ENCODE peak calls at places on chromosomes 16 and 17, in five cellular contexts. N, Y, W, A and O are unnamed samples.

GRCh38 chr16:86087561-86088230 is 188.7 kb downstream of the IRF8 start:
- DNase-seq in N (no peak), A (no peak), W (peak), Y (no peak), O (no peak)

GRCh38 chr17:13541032-13541480 is 60.7 kb downstream of the HS3ST3A1 start:
- DNase-seq in W (no peak), A (peak), N (peak), Y (no peak), O (no peak)

GRCh38 chr16:79519448-79519847 is 81.1 kb downstream of the MAF start:
- DNase-seq in N (no peak), A (no peak), W (no peak), Y (no peak), O (no peak)

GRCh38 chr17:18105595-18105994 is 3.0 kb upstream of the MYO15A start:
- DNase-seq in A (no peak), W (no peak), N (no peak), Y (no peak), O (no peak)

GRCh38 chr17:61467416-61468262 is 15.4 kb downstream of the TBX4 start:
- DNase-seq in A (peak), Y (peak), N (no peak), W (no peak), O (peak)

GRCh38 chr16:19701091-19701490 is 16.9 kb downstream of the KNOP1 start:
- DNase-seq in Y (no peak), W (no peak), N (no peak), A (no peak), O (no peak)

GRCh38 chr16:28101533-28101890 is 38.0 kb upstream of the GSG1L start:
- DNase-seq in N (no peak), Y (no peak), W (no peak), A (no peak), O (no peak)

GRCh38 chr17:48236681-48237134 is 129.1 kb downstream of the SNX11 start:
- DNase-seq in A (peak), N (no peak), Y (no peak), W (no peak), O (peak)

GRCh38 chr17:31907342-31907975 is 6.0 kb upstream of the UTP6 start:
- DNase-seq in N (no peak), W (no peak), Y (no peak), A (peak), O (peak)

GRCh38 chr16:1800703-1801102 is 7.2 kb upstream of the IGFALS start:
- DNase-seq in Y (no peak), N (no peak), A (no peak), W (no peak), O (no peak)

GRCh38 chr17:48153711-48154642 is 46.4 kb downstream of the SNX11 start:
- DNase-seq in A (peak), W (no peak), N (no peak), Y (peak), O (peak)

GRCh38 chr17:76353599-76354316 is at the start of gene PRPSAP1:
- DNase-seq in A (peak), Y (peak), W (peak), N (no peak), O (peak)

GRCh38 chr16:66687906-66688625 is 8.5 kb downstream of the CMTM4 start:
- DNase-seq in A (no peak), W (no peak), Y (no peak), N (no peak), O (no peak)

GRCh38 chr16:610513-611381 is 20.0 kb upstream of the WFIKKN1 start:
- DNase-seq in A (no peak), N (no peak), W (no peak), Y (peak), O (peak)

GRCh38 chr17:72984925-72985322 is 107.6 kb downstream of the SLC39A11 start:
- DNase-seq in A (no peak), N (no peak), W (no peak), Y (no peak), O (peak)

GRCh38 chr16:17555176-17555575 is 84.4 kb upstream of the XYLT1 start:
- DNase-seq in Y (no peak), A (peak), N (peak), W (no peak), O (no peak)

GRCh38 chr17:70426752-70427151 is 257.4 kb downstream of the KCNJ2 start:
- DNase-seq in W (no peak), Y (no peak), A (no peak), N (no peak), O (no peak)

GRCh38 chr16:30660424-30661251 is 2.4 kb downstream of the FBRS start:
- DNase-seq in Y (no peak), N (no peak), A (no peak), W (no peak), O (peak)

GRCh38 chr16:88007321-88007731 is 56.1 kb downstream of the BANP start:
- DNase-seq in N (no peak), W (no peak), Y (no peak), A (no peak), O (no peak)

GRCh38 chr17:61645898-61646297 is 54.9 kb upstream of the NACA2 start:
- DNase-seq in N (no peak), A (no peak), Y (no peak), W (no peak), O (no peak)

GRCh38 chr17:62628845-62629555 is 1.5 kb downstream of the MRC2 start:
- DNase-seq in W (no peak), N (no peak), A (peak), Y (peak), O (no peak)

GRCh38 chr16:31869511-31870201 is 4.0 kb upstream of the ZNF267 start:
- DNase-seq in A (peak), W (no peak), Y (no peak), N (peak), O (peak)
- H3K4me3 ChIP-seq in A (no peak), W (no peak), Y (no peak), N (no peak), O (no peak)

DNA sequence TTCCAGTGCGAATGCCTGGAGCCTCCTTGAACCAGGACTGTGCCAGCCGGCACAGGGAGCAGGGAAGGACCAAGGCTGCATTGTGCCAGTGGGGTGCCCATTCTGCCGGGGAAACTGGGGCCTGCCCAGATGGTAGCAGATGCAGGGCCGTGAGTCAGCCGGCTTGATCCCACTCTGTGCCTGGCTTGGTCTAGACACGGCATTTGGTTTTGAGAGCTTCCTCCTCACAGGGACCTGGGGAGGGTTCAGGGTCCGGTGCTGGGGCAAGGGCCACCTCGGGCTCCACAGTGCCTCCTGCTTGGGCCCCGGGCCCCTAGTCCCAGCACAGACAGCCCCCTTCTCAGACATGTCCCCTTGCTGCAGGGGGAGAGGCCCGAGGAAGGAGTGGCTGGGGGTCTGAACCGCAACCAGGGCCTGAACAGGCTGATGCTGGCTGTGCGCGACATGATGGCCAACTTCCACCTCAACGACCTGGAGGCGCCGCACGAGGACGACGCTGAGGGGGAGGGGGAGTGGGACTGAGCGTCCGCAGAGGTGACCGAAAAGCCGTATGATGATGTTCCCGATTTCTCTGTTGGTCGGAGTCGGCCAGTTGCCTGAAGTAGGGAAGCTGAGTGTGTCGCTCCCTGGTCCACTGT is 7.8 kb upstream of the MC1R start:
- DNase-seq in N (no peak), A (no peak), Y (no peak), W (no peak), O (no peak)
- TF ChIP-seq CTCF in N (no peak), A (no peak), Y (no peak), W (no peak), O (no peak)

DNA sequence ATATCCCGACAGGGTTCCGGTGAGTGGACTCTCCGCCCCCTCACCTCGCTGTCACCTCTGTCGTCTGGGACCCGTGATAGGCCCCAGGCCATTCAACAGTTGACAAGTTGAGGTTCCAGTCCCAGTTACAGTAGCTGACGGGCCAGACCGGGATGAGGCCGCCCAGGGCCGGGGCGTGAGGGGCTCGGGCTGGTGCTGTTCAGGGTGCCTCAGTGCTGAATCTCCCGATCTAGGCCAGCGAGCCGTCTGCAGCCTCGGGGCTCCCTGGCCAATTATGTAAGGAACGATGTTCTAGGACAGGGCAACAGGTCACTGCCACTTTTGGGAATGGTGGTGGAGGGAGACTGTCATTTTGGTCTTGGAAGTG is 693 bp downstream of the GABARAPL2 start:
- DNase-seq in A (no peak), N (no peak), Y (peak), W (no peak), O (peak)
- H3K4me3 ChIP-seq in A (peak), N (peak), Y (peak), W (peak), O (peak)

DNA sequence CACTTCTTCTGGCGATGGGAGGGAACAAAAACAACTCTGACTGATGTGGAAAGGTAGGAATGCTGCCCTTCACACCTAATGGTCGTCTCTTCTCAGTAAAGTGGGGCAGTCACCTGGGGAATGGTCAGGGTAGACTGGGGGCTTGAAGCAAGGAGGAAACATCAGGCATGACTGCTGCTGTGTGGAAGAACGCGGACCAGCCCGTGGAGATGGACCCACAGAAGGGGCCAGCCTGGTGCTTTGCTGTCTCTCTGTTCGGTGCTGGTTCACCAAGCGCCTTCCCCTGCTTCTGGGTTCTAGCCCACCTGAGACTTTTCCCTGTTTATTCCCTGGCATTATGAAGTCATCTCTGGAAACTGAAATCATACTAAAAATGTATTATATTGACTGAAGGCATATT is 96.2 kb upstream of the DNAH17 start:
- DNase-seq in Y (no peak), A (no peak), W (no peak), N (no peak), O (no peak)
- TF ChIP-seq CTCF in Y (no peak), A (no peak), W (no peak), N (no peak), O (no peak)

DNA sequence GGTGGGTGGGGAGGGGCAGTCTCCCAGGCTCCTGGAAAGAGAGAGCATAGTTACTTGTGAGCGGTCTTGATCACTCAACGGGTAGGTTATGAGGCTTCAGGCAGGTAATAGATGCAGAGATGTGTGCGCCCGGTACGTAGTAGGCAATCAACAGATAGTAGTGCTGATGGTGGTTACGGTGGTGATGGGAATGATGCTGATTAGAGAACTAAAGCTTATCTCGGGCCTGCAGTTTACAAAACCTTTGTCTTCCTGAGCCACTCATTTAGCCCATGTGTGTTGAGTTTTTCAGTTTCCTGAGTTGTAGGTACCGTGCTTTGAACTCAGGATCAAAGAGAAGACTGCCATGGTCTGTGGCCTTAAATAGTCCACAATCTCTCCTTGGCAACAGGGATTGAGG is 401.0 kb downstream of the SNX29 start:
- DNase-seq in Y (no peak), W (no peak), N (no peak), A (no peak), O (no peak)
- H3K4me3 ChIP-seq in Y (no peak), W (no peak), N (no peak), A (no peak), O (no peak)

DNA sequence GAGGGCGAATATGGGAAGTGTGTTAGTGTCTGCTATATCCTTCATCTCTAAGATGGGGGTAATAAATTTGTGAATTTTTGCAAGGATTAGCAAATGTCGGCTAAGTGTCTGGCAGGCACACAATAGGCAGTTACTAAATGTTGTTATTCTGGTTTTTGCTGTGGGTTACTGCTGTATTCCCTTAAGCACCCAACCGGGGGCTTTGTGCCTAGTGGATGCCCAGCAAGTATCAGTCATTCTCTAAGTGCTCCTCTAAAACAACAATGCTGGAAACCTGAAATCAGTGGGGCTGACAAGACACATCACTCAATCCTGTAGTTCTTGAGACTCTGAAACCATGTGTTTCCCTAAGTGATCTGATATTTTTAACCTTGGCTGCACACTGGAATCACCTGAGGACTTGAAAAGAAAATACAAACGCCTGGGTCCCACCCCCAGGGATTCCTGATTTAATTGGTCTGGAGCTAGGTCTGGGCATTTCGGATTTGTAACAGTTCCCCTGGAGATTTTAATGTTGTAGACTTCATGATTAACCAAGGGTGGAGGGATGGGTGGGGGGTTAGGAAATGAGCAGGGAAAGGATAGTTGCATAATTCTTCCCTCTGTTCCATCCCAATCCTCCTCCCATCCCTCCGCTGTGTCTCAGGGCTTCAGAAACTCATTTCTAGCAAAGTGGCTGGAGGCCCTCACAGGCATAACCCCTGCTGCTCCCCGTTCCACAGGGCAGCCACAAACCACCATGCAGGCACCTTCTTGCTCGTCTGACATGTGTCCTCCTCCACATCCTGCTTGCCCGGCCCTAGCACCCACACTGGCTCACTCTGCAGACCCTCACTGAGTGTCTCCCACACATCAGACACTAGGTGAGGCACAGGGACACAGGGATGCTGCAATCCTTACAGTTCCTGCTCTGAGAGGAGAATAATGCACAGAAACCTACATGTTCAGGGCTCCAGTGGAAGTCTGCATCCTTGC is 61.6 kb upstream of the LYRM9 start:
- DNase-seq in A (no peak), W (no peak), N (no peak), Y (no peak), O (no peak)
- TF ChIP-seq CTCF in A (no peak), W (no peak), N (no peak), Y (no peak), O (no peak)

DNA sequence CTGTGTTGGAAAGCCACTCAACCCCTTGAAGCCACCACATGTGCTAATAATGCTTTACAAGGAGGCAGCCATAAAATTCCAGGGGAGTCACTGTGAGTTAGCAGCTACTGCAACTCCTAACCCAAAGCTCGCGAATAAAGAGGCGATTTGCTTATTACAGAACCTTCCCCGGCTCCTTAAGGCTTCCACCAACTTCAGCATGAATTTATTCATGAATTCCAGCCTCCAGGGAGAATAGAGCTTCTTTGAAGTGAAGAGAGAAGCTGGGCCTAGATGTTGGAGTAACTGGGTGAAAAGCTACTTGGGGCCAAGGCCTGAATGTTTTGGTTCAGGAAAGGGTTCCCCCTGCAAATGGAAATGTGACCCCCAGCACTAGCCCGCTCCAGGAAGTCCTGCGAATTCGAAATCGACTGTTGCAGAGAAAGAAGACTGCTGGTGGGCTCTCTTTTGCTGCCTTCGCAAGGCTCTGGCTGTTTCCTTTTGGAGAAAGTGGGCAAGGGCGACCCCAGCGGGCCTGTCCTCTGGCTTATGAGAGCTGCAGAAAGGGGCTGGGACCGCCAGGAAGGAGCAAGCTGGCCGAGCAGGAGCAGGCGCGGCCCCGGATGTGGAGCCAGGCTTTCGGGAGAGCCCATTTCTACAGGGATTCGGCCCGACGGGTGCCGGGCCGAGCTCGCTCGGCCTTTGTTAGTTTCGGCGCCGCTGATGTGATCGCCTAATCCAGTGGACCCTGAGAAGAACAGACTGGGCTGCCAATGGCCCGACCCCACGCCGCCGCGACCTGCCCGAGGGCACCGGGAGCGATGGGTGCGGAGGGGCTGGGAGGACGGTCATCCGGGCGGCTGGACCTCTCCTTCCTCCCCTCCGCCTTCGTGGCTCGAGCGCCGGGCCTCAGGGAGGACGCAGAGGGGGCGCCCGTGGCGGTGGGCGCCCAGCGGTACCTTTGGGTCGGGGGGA is 7.6 kb downstream of the CBX8 start:
- DNase-seq in N (no peak), W (no peak), Y (peak), A (no peak), O (no peak)
- H3K4me3 ChIP-seq in N (no peak), W (peak), Y (peak), A (no peak), O (no peak)

GRCh38 chr17:16649585-16649984 is 4.1 kb downstream of the ZNF624 start:
- DNase-seq in A (no peak), N (no peak), Y (no peak), W (no peak), O (peak)

GRCh38 chr17:16652847-16653366 is 743 bp downstream of the ZNF624 start:
- DNase-seq in N (no peak), W (no peak), A (peak), Y (no peak), O (peak)

GRCh38 chr17:16652252-16652651 is 1.4 kb downstream of the ZNF624 start:
- DNase-seq in W (no peak), Y (no peak), A (no peak), N (no peak), O (no peak)

DNA sequence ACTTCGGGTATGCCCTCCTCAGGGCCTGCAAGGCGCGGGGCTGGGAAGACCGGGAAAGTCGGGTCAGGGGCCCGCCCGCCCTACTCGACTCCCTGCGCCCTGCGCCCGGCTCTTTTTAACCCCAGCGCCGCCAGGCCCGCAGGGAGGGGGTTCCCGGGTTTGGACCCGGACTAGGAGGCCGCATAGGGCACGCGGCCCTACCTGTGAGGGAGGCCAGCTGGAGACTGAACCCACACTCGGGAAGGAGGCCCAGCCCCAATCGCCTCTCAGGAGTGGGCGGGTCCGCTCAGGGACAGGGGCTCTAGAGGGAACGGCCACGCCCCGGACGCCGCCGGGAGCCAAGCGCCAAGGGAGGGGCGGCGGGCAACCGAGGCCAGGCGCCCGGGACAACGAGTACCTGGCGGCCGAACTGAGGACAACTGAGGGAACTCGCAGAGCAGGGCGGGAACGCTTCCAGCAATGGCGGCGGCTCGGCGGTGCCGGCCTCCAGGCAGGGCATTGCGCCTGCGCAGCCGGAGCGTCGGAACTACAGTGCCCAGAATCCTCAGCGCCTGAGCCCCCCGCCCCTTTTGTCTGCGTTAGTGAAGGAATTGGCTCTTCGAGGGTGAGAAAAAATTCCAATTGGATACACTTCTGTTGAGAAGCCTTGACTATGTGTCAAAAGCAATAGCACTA is at the start of gene ZNF624:
- DNase-seq in N (peak), A (peak), Y (peak), W (peak), O (peak)
- TF ChIP-seq CTCF in N (no peak), A (no peak), Y (no peak), W (no peak), O (no peak)

DNA sequence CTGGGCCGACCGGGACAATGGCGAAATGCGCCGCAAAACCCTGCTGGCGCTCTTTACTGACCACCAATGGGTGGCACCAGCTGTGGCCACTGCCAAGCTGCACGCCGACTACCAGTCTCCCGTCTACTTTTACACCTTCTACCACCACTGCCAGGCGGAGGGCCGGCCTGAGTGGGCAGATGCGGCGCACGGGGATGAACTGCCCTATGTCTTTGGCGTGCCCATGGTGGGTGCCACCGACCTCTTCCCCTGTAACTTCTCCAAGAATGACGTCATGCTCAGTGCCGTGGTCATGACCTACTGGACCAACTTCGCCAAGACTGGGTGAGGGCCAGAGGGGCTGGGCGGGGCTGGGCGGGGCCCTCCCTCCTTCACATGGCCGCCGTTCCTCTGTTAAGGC is 4.3 kb upstream of the SPEM1 start:
- DNase-seq in W (no peak), A (no peak), N (no peak), Y (no peak), O (no peak)
- H3K4me3 ChIP-seq in W (no peak), A (no peak), N (no peak), Y (no peak), O (no peak)